ENCODE peak calls at places on chromosomes 4 and X, in four cellular contexts. X is germinal center, K is iPS-NIHi11, Y is T47D. F is an unnamed sample.

GRCh38 chr4:11632488-11632887 is 203.8 kb upstream of the HS3ST1 start:
- DNase-seq in X (no peak), Y (no peak), K (no peak), F (no peak)

GRCh38 chr4:91288702-91289311 is 1015.0 kb upstream of the GRID2 start:
- DNase-seq in X (no peak), Y (no peak), K (no peak), F (no peak)

GRCh38 chrX:104253567-104254441 is 929 bp downstream of the ESX1 start:
- DNase-seq in K (peak), Y (no peak), X (no peak), F (no peak)

GRCh38 chr4:17578482-17578891 is 1.5 kb downstream of the LAP3 start:
- DNase-seq in K (no peak), X (peak), Y (no peak), F (no peak)

GRCh38 chr4:12975511-12975910 is 508.6 kb downstream of the RAB28 start:
- DNase-seq in K (no peak), X (no peak), Y (no peak), F (no peak)

GRCh38 chrX:82961129-82961528 is 547.0 kb upstream of the POU3F4 start:
- DNase-seq in X (no peak), Y (no peak), K (peak), F (no peak)

GRCh38 chr4:82780398-82781231 is 18.0 kb downstream of the SCD5 start:
- DNase-seq in Y (no peak), X (no peak), K (no peak), F (peak)

GRCh38 chrX:123277347-123277746 is 93.3 kb downstream of the GRIA3 start:
- DNase-seq in X (no peak), K (no peak), Y (no peak), F (no peak)

GRCh38 chr4:38275331-38275821 is 315.2 kb downstream of the PTTG2 start:
- DNase-seq in X (no peak), K (peak), Y (peak), F (peak)

GRCh38 chr4:6647169-6647568 is 6.7 kb downstream of the MRFAP1 start:
- DNase-seq in K (no peak), X (no peak), Y (no peak), F (no peak)

GRCh38 chrX:119272882-119273806 is 37.1 kb downstream of the PGRMC1 start:
- DNase-seq in Y (no peak), K (peak), X (peak), F (no peak)

GRCh38 chr4:101160792-101161592 is 186.3 kb downstream of the PPP3CA start:
- DNase-seq in K (no peak), Y (no peak), X (no peak), F (no peak)

GRCh38 chr4:74453846-74454742 is 9.2 kb downstream of the AREG start:
- DNase-seq in K (no peak), X (no peak), Y (no peak), F (no peak)

GRCh38 chr4:48071171-48071570 is 54.6 kb downstream of the NIPAL1 start:
- DNase-seq in K (no peak), Y (no peak), X (no peak), F (no peak)

GRCh38 chrX:68183612-68184214 is 249.6 kb downstream of the OPHN1 start:
- DNase-seq in X (no peak), K (peak), Y (no peak), F (no peak)

GRCh38 chrX:17057209-17057608 is 110.8 kb downstream of the REPS2 start:
- DNase-seq in K (no peak), X (no peak), Y (no peak), F (no peak)

GRCh38 chr4:6474053-6474568 is 1.7 kb upstream of the PPP2R2C start:
- DNase-seq in Y (no peak), X (no peak), K (peak), F (peak)

GRCh38 chr4:59818656-59819055 is 1381.5 kb upstream of the ADGRL3 start:
- DNase-seq in Y (peak), X (no peak), K (no peak), F (no peak)

GRCh38 chr4:186104114-186104894 is at the start of gene FAM149A:
- DNase-seq in Y (no peak), X (peak), K (peak), F (peak)

GRCh38 chr4:158259955-158260575 is 49.8 kb downstream of the TMEM144 start:
- DNase-seq in X (no peak), Y (no peak), K (no peak), F (no peak)

GRCh38 chr4:87050596-87050995 is 115.8 kb downstream of the AFF1 start:
- DNase-seq in X (no peak), K (no peak), Y (no peak), F (no peak)

F was measured in HuH-7.